ENCODE peak calls at places on chromosomes 13 and 19, in five cellular contexts. G, M, C, Y and S are unnamed samples.

GRCh38 chr19:40721140-40721486 is 4.2 kb downstream of the ITPKC start:
- DNase-seq in G (no peak), C (no peak), M (no peak), Y (no peak), S (no peak)

GRCh38 chr13:44068169-44068568 is 188.5 kb downstream of the LACC1 start:
- DNase-seq in G (no peak), M (no peak), Y (no peak), C (no peak), S (no peak)

GRCh38 chr19:41870401-41870873 is 6.6 kb upstream of the CD79A start:
- DNase-seq in G (no peak), C (no peak), Y (no peak), M (no peak), S (no peak)

GRCh38 chr13:107576430-107576829 is 638.9 kb downstream of the LIG4 start:
- DNase-seq in G (no peak), Y (no peak), M (no peak), C (no peak), S (no peak)

GRCh38 chr13:68851026-68851425 is 1256.6 kb upstream of the ATXN8OS start:
- DNase-seq in C (no peak), Y (no peak), M (no peak), G (no peak), S (no peak)

GRCh38 chr13:98508280-98509074 is 68.4 kb downstream of the STK24 start:
- DNase-seq in M (no peak), Y (no peak), C (no peak), G (no peak), S (no peak)

GRCh38 chr13:33489563-33489962 is 204.0 kb upstream of the STARD13 start:
- DNase-seq in M (no peak), C (no peak), Y (no peak), G (no peak), S (no peak)

GRCh38 chr13:47126432-47126831 is 229.6 kb upstream of the HTR2A start:
- DNase-seq in M (no peak), G (no peak), Y (no peak), C (no peak), S (no peak)

GRCh38 chr13:50236898-50237318 is 221.7 kb downstream of the KCNRG start:
- DNase-seq in M (no peak), G (no peak), Y (no peak), C (no peak), S (no peak)

GRCh38 chr19:40995355-40995754 is 4.3 kb downstream of the CYP2B6 start:
- DNase-seq in C (no peak), Y (no peak), M (no peak), G (no peak), S (no peak)

GRCh38 chr19:45200614-45201013 is 22.0 kb downstream of the BLOC1S3 start:
- DNase-seq in C (peak), G (no peak), M (peak), Y (no peak), S (peak)

GRCh38 chr13:40169476-40169875 is 497.0 kb downstream of the FOXO1 start:
- DNase-seq in G (no peak), Y (no peak), C (no peak), M (no peak), S (no peak)

GRCh38 chr19:1867359-1867724 is 4.0 kb upstream of the KLF16 start:
- DNase-seq in Y (no peak), G (no peak), C (no peak), M (no peak), S (no peak)

GRCh38 chr19:40831502-40832430 is 18.5 kb downstream of the CYP2A6 start:
- DNase-seq in G (no peak), Y (no peak), M (peak), C (no peak), S (no peak)

GRCh38 chr13:20489185-20489820 is 36.4 kb downstream of the CRYL1 start:
- DNase-seq in G (no peak), Y (no peak), C (no peak), M (peak), S (no peak)

GRCh38 chr13:99231726-99232125 is 26.5 kb downstream of the GPR18 start:
- DNase-seq in M (no peak), G (no peak), Y (no peak), C (no peak), S (no peak)

GRCh38 chr13:66207610-66208009 is 1022.5 kb downstream of the PCDH9 start:
- DNase-seq in G (no peak), M (no peak), Y (no peak), C (no peak), S (no peak)

GRCh38 chr19:11238781-11239376 is 540 bp upstream of the ANGPTL8 start:
- DNase-seq in M (no peak), C (no peak), G (no peak), Y (no peak), S (no peak)

GRCh38 chr19:947707-948533 is 22.1 kb downstream of the ARID3A start:
- DNase-seq in C (no peak), M (no peak), G (no peak), Y (no peak), S (no peak)

GRCh38 chr19:1035998-1036621 is 3.8 kb upstream of the ABCA7 start:
- DNase-seq in C (no peak), Y (no peak), G (peak), M (no peak), S (no peak)

GRCh38 chr19:17950310-17951150 is 16.4 kb upstream of the KCNN1 start:
- DNase-seq in M (no peak), G (peak), Y (peak), C (no peak), S (peak)

GRCh38 chr13:48265217-48265815 is 32.3 kb downstream of the ITM2B start:
- DNase-seq in G (no peak), M (no peak), C (no peak), Y (no peak), S (no peak)

GRCh38 chr13:46100191-46100877 is 4.5 kb downstream of the CPB2 start:
- DNase-seq in Y (no peak), G (no peak), M (no peak), C (no peak), S (no peak)

GRCh38 chr19:12940897-12941296 is 2.5 kb downstream of the CALR start:
- DNase-seq in G (no peak), Y (no peak), C (no peak), M (no peak), S (no peak)

GRCh38 chr13:31160857-31161582 is 684 bp downstream of the HSPH1 start:
- DNase-seq in M (peak), G (peak), C (peak), Y (peak), S (peak)

GRCh38 chr19:1756705-1757445 is 3.6 kb downstream of the ONECUT3 start:
- DNase-seq in M (no peak), C (no peak), G (no peak), Y (no peak), S (no peak)

GRCh38 chr19:32599736-32600157 is 18.8 kb downstream of the PDCD5 start:
- DNase-seq in M (no peak), C (peak), G (peak), Y (no peak), S (peak)

GRCh38 chr13:45626731-45627374 is 11.3 kb upstream of the ERICH6B start:
- DNase-seq in G (no peak), M (no peak), C (no peak), Y (no peak), S (no peak)

GRCh38 chr13:53010374-53011105 is 18.1 kb upstream of the OLFM4 start:
- DNase-seq in M (no peak), G (no peak), C (no peak), Y (no peak), S (no peak)

GRCh38 chr19:57241181-57241580 is 749 bp downstream of the ZNF805 start:
- DNase-seq in C (no peak), M (no peak), G (no peak), Y (no peak), S (no peak)

GRCh38 chr13:34108396-34108795 is 290.4 kb downstream of the RFC3 start:
- DNase-seq in C (no peak), G (no peak), Y (no peak), M (no peak), S (no peak)

GRCh38 chr13:109785141-109785891 is 1.1 kb downstream of the IRS2 start:
- DNase-seq in G (peak), C (peak), M (peak), Y (peak), S (peak)

GRCh38 chr13:41199061-41199460 is 4.7 kb upstream of the KBTBD7 start:
- DNase-seq in C (no peak), Y (no peak), M (no peak), G (no peak), S (no peak)

GRCh38 chr13:41196011-41196410 is 1.6 kb upstream of the KBTBD7 start:
- DNase-seq in C (no peak), Y (no peak), M (no peak), G (no peak), S (no peak)

GRCh38 chr13:41193919-41194824 is at the start of gene KBTBD7:
- DNase-seq in M (peak), Y (peak), C (peak), G (peak), S (peak)

GRCh38 chr13:41199526-41199925 is 5.2 kb upstream of the KBTBD7 start:
- DNase-seq in G (no peak), C (no peak), Y (no peak), M (no peak), S (no peak)

GRCh38 chr13:41196620-41197019 is 2.3 kb upstream of the KBTBD7 start:
- DNase-seq in G (no peak), C (no peak), M (no peak), Y (no peak), S (no peak)
- TF ChIP-seq CTCF in G (no peak), C (peak), M (no peak), Y (no peak), S (no peak)

GRCh38 chr19:6753178-6754031 is 13.8 kb downstream of the SH2D3A start:
- DNase-seq in M (peak), Y (peak), G (peak), C (peak), S (peak)
- TF ChIP-seq CTCF in M (peak), Y (no peak), G (peak), C (peak), S (no peak)

GRCh38 chr19:20367811-20368294 is 197.7 kb downstream of the ZNF737 start:
- DNase-seq in C (no peak), Y (peak), G (no peak), M (no peak), S (peak)
- TF ChIP-seq CTCF in C (no peak), Y (no peak), G (no peak), M (no peak), S (peak)

GRCh38 chr13:112873851-112874750 is 94.9 kb upstream of the MCF2L start:
- DNase-seq in G (peak), Y (peak), M (peak), C (peak), S (peak)
- TF ChIP-seq CTCF in G (peak), Y (peak), M (peak), C (peak), S (peak)

DNA sequence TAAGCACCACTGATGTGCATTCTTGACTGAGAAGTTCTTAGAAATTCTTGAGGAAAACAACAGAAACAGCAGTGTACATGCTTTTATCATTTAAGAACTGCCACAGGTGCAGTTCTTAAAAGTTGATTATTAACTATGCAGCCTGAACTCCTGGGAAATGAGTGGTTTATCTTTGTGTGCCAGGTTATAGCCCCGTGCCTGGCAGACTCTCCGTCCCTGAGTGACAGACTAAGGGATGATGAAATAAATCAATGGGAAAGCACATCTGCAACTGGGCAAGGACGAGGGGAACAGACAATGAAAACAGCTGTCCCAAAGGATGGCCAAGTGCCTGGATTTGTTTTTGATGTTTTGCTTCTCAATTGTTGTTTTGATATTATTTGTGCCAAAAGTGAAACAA is 84.4 kb upstream of the SPATA13 start:
- DNase-seq in C (no peak), M (no peak), Y (no peak), G (no peak), S (no peak)
- TF ChIP-seq CTCF in C (no peak), M (no peak), Y (no peak), G (no peak), S (no peak)

GRCh38 chr19:46408611-46409039 is 4.7 kb downstream of the CCDC8 start:
- DNase-seq in M (peak), C (no peak), G (no peak), Y (peak), S (peak)

GRCh38 chr19:46402725-46403124 is 10.6 kb downstream of the CCDC8 start:
- DNase-seq in G (no peak), C (no peak), M (no peak), Y (no peak), S (no peak)

GRCh38 chr19:46404039-46404883 is 9.1 kb downstream of the CCDC8 start:
- DNase-seq in Y (peak), C (peak), M (peak), G (no peak), S (no peak)

GRCh38 chr19:46407891-46408426 is 5.4 kb downstream of the CCDC8 start:
- DNase-seq in C (no peak), M (no peak), G (no peak), Y (no peak), S (no peak)

DNA sequence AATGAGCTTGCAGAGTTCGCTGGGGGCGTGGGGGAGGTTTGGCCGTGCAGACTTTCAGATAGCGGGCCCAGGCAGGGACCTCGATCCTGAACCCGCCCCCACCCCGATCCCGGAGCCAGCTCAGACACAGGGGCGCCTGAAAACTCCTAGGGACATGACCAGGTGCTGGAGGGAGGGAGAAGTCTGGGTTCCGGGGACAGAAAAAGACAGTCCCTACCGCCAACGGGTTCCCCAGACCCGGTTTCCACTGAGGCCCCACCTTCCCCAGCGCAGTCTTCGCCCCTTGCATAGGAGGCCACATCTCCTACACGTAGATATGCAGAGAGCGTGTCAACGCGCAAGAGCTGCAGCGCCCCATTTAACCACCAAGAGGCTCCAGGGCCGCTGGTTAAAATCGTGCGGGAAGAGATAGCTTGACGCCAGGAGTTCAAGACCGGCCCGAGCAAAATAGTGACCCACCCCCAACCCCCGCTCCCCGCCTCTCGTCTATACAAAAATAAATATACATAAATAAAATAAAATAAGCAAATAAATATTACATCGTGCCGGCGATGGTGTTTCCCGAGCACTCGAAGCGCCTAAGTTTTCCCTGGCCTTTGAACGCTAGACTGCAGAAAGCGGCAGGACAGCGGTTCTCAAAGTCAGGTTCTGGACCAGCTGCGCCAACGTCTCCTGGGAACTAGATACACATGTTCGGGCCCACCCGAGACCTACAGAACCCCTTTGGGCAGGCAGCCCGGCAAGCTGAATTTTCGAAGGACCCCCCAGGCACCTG is 8.3 kb downstream of the CCDC8 start:
- DNase-seq in M (no peak), Y (peak), C (no peak), G (no peak), S (no peak)
- TF ChIP-seq CTCF in M (peak), Y (peak), C (peak), G (no peak), S (peak)